ENCODE peak calls at places on chromosomes 3 and 15, in six cellular contexts. T, R, B, G, K and H are unnamed samples.

GRCh38 chr3:122577409-122578028 is at the start of gene PARP15:
- DNase-seq in K (peak; percentile 61), G (peak; percentile 87), R (no peak), T (no peak), B (no peak), H (no peak)

GRCh38 chr3:164416491-164417222 is 661.6 kb downstream of the SI start:
- DNase-seq in B (no peak), R (no peak), G (no peak), T (no peak), K (no peak), H (no peak)

GRCh38 chr15:77497108-77497737 is 76.5 kb downstream of the HMG20A start:
- DNase-seq in K (no peak), B (no peak), T (no peak), G (peak; percentile 75), R (peak; percentile 69), H (peak; percentile 54)

GRCh38 chr3:35709691-35710090 is 70.4 kb downstream of the ARPP21 start:
- DNase-seq in B (no peak), R (no peak), K (no peak), G (no peak), T (no peak), H (no peak)

GRCh38 chr3:152707314-152707713 is 127.6 kb upstream of the P2RY1 start:
- DNase-seq in R (no peak), K (no peak), G (no peak), T (no peak), B (no peak), H (no peak)

GRCh38 chr15:29143909-29144308 is 125.7 kb downstream of the NSMCE3 start:
- DNase-seq in R (no peak), T (peak; percentile 59), B (no peak), K (no peak), G (no peak), H (no peak)

GRCh38 chr3:115217678-115218451 is 70.8 kb upstream of the ZBTB20 start:
- DNase-seq in T (peak; percentile 13), B (no peak), G (no peak), R (peak; percentile 33), K (no peak), H (no peak)

GRCh38 chr15:36579792-36580431 is 486 bp downstream of the CDIN1 start:
- DNase-seq in G (no peak), K (peak; percentile 37), T (no peak), R (peak; percentile 41), B (peak; percentile 11), H (peak; percentile 44)

GRCh38 chr3:46979958-46980497 is 562 bp downstream of the NBEAL2 start:
- DNase-seq in R (peak; percentile 52), G (peak; percentile 92), K (peak; percentile 35), B (no peak), T (no peak), H (peak; percentile 69)

GRCh38 chr3:181619897-181620296 is 91.8 kb upstream of the SOX2 start:
- DNase-seq in G (no peak), T (no peak), R (no peak), B (no peak), K (no peak), H (no peak)

GRCh38 chr15:86735244-86736040 is 655.8 kb downstream of the AGBL1 start:
- DNase-seq in K (no peak), B (no peak), R (no peak), T (no peak), G (no peak), H (no peak)

GRCh38 chr3:53347261-53348064 is at the start of gene DCP1A:
- DNase-seq in R (peak; percentile 98), K (peak; percentile 94), G (peak; percentile 99), B (peak; percentile 93), T (peak; percentile 83), H (peak; percentile 94)
- TF ChIP-seq POLR2A in R (peak; percentile 91), K (peak; percentile 88), G (peak; percentile 92), B (peak; percentile 97), T (peak; percentile 83), H (peak; percentile 76)

GRCh38 chr3:140942221-140943104 is 827 bp downstream of the SLC25A36 start:
- DNase-seq in T (peak; percentile 30), K (peak; percentile 40), R (peak; percentile 63), B (peak; percentile 17), G (peak; percentile 91), H (peak; percentile 67)

GRCh38 chr3:140943781-140944547 is 2.3 kb downstream of the SLC25A36 start:
- DNase-seq in K (no peak), G (no peak), T (no peak), B (no peak), R (no peak), H (no peak)

GRCh38 chr3:140941090-140941433 is 574 bp upstream of the SLC25A36 start:
- DNase-seq in G (no peak), K (no peak), B (no peak), R (no peak), T (no peak), H (no peak)

GRCh38 chr3:140941434-140942220 is at the start of gene SLC25A36:
- DNase-seq in R (peak; percentile 98), B (peak; percentile 71), G (peak; percentile 99), T (peak; percentile 84), K (peak; percentile 98), H (peak; percentile 96)
- TF ChIP-seq POLR2A in R (peak; percentile 97), B (peak; percentile 67), G (peak; percentile 84), T (peak; percentile 91), K (peak; percentile 99), H (peak; percentile 94)

GRCh38 chr3:129249284-129250065 is at the start of gene COPG1:
- DNase-seq in G (peak; percentile 95), K (peak; percentile 78), B (peak; percentile 93), R (peak; percentile 79), T (peak; percentile 98), H (peak; percentile 93)
- TF ChIP-seq POLR2A in G (peak; percentile 10), K (peak; percentile 93), B (peak; percentile 93), R (peak; percentile 84), T (peak; percentile 96), H (peak; percentile 92)

DNA sequence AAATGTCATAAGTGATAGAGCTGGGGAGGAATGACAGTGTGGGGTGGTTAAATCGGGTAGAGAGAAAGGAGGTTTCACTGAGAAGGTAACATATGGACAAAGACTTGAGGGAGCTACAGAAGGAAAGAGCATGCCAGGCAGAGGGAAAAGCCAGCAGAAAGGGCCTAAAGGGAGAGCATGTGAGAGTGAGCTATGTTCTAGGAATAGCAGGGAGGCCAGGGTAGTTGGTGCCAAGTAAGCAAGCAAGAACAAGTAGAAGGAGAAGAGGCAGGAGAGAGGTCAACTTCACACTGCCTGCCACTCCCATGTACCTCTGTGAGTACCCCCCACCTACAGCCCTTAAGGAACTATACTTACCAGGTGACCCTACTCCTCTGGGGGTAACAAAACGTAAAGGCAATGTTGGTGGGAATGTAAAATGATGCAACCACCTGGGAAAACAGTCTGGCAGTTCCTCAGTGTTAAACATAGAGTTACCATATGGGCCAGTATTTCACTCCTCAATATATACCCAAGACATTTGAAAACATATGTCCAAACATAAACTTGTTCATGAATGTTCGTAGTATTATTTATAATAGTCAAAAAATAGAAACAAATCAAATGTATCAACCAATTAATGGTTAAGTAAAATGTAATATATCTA is 67.6 kb downstream of the SFMBT1 start:
- DNase-seq in R (no peak), B (no peak), G (no peak), T (no peak), K (no peak), H (no peak)
- TF ChIP-seq POLR2A in R (no peak), B (no peak), G (no peak), T (no peak), K (no peak), H (no peak)

GRCh38 chr3:87957575-87957974 is 101.2 kb downstream of the CGGBP1 start:
- DNase-seq in G (no peak), K (no peak), R (no peak), T (no peak), B (no peak), H (no peak)

GRCh38 chr3:87958289-87958688 is 100.5 kb downstream of the CGGBP1 start:
- DNase-seq in G (no peak), T (no peak), R (no peak), B (no peak), K (no peak), H (no peak)
- TF ChIP-seq POLR2A in G (no peak), T (no peak), R (no peak), B (no peak), K (no peak), H (no peak)

GRCh38 chr3:12832350-12833225 is 8.8 kb downstream of the RPL32 start:
- DNase-seq in G (peak; percentile 23), R (no peak), K (no peak), B (no peak), T (no peak), H (no peak)

GRCh38 chr3:12829886-12830784 is 11.2 kb downstream of the RPL32 start:
- DNase-seq in K (no peak), R (no peak), T (no peak), G (peak; percentile 39), B (no peak), H (no peak)

GRCh38 chr3:12829404-12829803 is 12.0 kb downstream of the RPL32 start:
- DNase-seq in R (no peak), K (no peak), G (no peak), B (no peak), T (no peak), H (no peak)

GRCh38 chr3:12831582-12831866 is 9.8 kb downstream of the RPL32 start:
- DNase-seq in R (no peak), K (no peak), T (no peak), B (no peak), G (no peak), H (no peak)

GRCh38 chr3:12830785-12831581 is 10.4 kb downstream of the RPL32 start:
- DNase-seq in B (no peak), T (no peak), R (no peak), G (no peak), K (no peak), H (no peak)
- TF ChIP-seq POLR2A in B (no peak), T (no peak), R (no peak), G (no peak), K (no peak), H (no peak)

GRCh38 chr3:194069421-194070219 is 66.3 kb upstream of the HES1 start:
- DNase-seq in T (no peak), R (no peak), G (no peak), K (no peak), B (no peak), H (no peak)

GRCh38 chr3:194072097-194072428 is 63.9 kb upstream of the HES1 start:
- DNase-seq in G (no peak), R (no peak), B (no peak), T (no peak), K (no peak), H (no peak)

GRCh38 chr3:194070220-194070633 is 65.7 kb upstream of the HES1 start:
- DNase-seq in R (no peak), T (no peak), K (no peak), G (no peak), B (no peak), H (no peak)

GRCh38 chr3:194072691-194073279 is 63.2 kb upstream of the HES1 start:
- DNase-seq in B (no peak), T (no peak), R (no peak), G (no peak), K (no peak), H (no peak)

GRCh38 chr3:194070634-194071409 is 65.1 kb upstream of the HES1 start:
- DNase-seq in T (peak; percentile 95), G (peak; percentile 96), K (peak; percentile 88), R (peak; percentile 82), B (peak; percentile 94), H (peak; percentile 71)
- TF ChIP-seq POLR2A in T (no peak), G (no peak), K (no peak), R (no peak), B (no peak), H (peak; percentile 14)